ENCODE peak calls at places on chromosomes 3 and 15, in six cellular contexts. W, O, J, Q, S and M are unnamed samples.

GRCh38 chr15:73049564-73050215 is 2.6 kb upstream of the NEO1 start:
- DNase-seq in W (no peak), O (no peak), J (no peak), Q (no peak), S (no peak), M (no peak)

GRCh38 chr3:149120051-149120972 is 9.1 kb upstream of the HPS3 start:
- DNase-seq in W (peak; percentile 83), O (peak; percentile 76), J (peak; percentile 63), Q (peak; percentile 52), S (peak; percentile 62), M (no peak)

GRCh38 chr3:188947983-188948657 is 223.7 kb upstream of the TPRG1 start:
- DNase-seq in W (peak; percentile 89), O (no peak), J (peak; percentile 84), Q (no peak), S (no peak), M (no peak)

GRCh38 chr3:66572090-66572632 is 71.3 kb upstream of the LRIG1 start:
- DNase-seq in W (peak; percentile 27), O (no peak), J (no peak), Q (no peak), S (no peak), M (no peak)

GRCh38 chr3:114363554-114364202 is 69.8 kb downstream of the TIGIT start:
- DNase-seq in W (no peak), O (no peak), J (no peak), Q (no peak), S (no peak), M (no peak)

GRCh38 chr3:172087827-172088580 is 48.6 kb downstream of the FNDC3B start:
- DNase-seq in W (no peak), O (no peak), J (no peak), Q (peak; percentile 41), S (no peak), M (no peak)

GRCh38 chr3:58752168-58752567 is 85.6 kb upstream of the FAM3D start:
- DNase-seq in W (no peak), O (no peak), J (no peak), Q (no peak), S (no peak), M (no peak)

GRCh38 chr15:38894260-38894948 is 329.8 kb upstream of the RASGRP1 start:
- DNase-seq in W (no peak), O (no peak), J (no peak), Q (no peak), S (no peak), M (no peak)

GRCh38 chr3:171704002-171704401 is 106.3 kb downstream of the PLD1 start:
- DNase-seq in W (peak; percentile 74), O (no peak), J (peak; percentile 28), Q (peak; percentile 28), S (peak; percentile 9), M (peak; percentile 2)

GRCh38 chr3:196378442-196378841 is 40.3 kb upstream of the TM4SF19 start:
- DNase-seq in W (no peak), O (no peak), J (no peak), Q (peak; percentile 60), S (no peak), M (no peak)

GRCh38 chr3:158668506-158668905 is 3.9 kb downstream of the LXN start:
- DNase-seq in W (no peak), O (no peak), J (no peak), Q (no peak), S (no peak), M (no peak)

GRCh38 chr3:16137977-16138376 is 36.5 kb upstream of the GALNT15 start:
- DNase-seq in W (no peak), O (no peak), J (no peak), Q (no peak), S (no peak), M (no peak)

GRCh38 chr3:106745344-106746168 is 631.7 kb upstream of the CCDC54 start:
- DNase-seq in W (no peak), O (no peak), J (no peak), Q (no peak), S (no peak), M (no peak)

GRCh38 chr3:13879946-13880810 is at the start of gene WNT7A:
- DNase-seq in W (peak; percentile 69), O (no peak), J (no peak), Q (peak; percentile 62), S (no peak), M (no peak)

GRCh38 chr15:64070965-64071851 is 22.4 kb downstream of the CIAO2A start:
- DNase-seq in W (no peak), O (peak; percentile 76), J (no peak), Q (peak; percentile 32), S (peak; percentile 74), M (no peak)

GRCh38 chr15:65762399-65762798 is 29.7 kb downstream of the DENND4A start:
- DNase-seq in W (no peak), O (no peak), J (no peak), Q (no peak), S (no peak), M (no peak)

GRCh38 chr3:8556470-8556869 is 54.8 kb downstream of the LMCD1 start:
- DNase-seq in W (no peak), O (no peak), J (no peak), Q (no peak), S (no peak), M (no peak)

GRCh38 chr3:8553405-8553804 is 51.8 kb downstream of the LMCD1 start:
- DNase-seq in W (no peak), O (no peak), J (no peak), Q (no peak), S (no peak), M (no peak)

GRCh38 chr3:8557298-8557697 is 55.7 kb downstream of the LMCD1 start:
- DNase-seq in W (no peak), O (no peak), J (no peak), Q (no peak), S (no peak), M (no peak)

GRCh38 chr3:8554725-8555621 is 53.4 kb downstream of the LMCD1 start:
- DNase-seq in W (peak; percentile 38), O (no peak), J (no peak), Q (no peak), S (no peak), M (no peak)

DNA sequence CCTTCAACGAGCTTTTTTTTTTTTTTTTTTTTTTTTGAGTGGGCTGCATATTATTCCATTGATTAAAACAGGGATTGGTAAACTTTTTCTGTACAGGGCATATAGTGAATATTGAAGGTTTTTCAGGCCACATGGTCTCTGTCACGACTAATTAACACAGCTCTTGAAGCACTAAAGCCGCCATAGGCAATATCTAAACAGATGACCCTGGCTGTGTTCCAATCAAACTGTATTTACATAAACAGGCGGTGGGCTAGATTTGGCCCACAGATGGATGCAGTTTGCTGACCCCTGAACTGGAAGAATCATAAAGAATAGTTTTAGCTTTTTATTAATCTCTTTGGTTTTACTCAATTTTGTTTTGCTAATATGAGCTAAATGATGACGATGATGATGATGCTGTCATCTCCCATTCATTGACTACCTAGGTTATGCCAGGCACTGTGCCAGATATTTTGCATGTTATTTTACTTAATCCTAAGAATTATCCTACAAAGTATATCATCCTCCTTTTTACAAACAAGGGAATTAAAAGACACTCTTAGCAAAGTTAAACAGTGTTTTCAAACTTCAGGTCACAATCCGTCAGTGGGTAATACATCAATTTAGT is 54.2 kb downstream of the LMCD1 start:
- DNase-seq in W (no peak), O (no peak), J (no peak), Q (no peak), S (no peak), M (no peak)
- TF ChIP-seq REST in W (no peak), O (no peak), J (no peak), Q (no peak), S (no peak), M (no peak)

GRCh38 chr3:51340989-51341636 is 44.0 kb upstream of the MANF start:
- DNase-seq in W (no peak), O (no peak), J (peak; percentile 29), Q (no peak), S (peak; percentile 14), M (no peak)
- TF ChIP-seq POLR2AphosphoS5 in W (no peak), O (no peak), J (no peak), Q (no peak), S (no peak), M (no peak)

GRCh38 chr15:84934942-84935729 is 46.5 kb upstream of the PDE8A start:
- DNase-seq in W (peak; percentile 49), O (no peak), J (no peak), Q (no peak), S (peak; percentile 31), M (no peak)
- H3K27ac ChIP-seq in W (no peak overlapping the region), O (no peak overlapping the region), J (no peak overlapping the region), Q (peak overlapping the region; percentile 80), S (no peak overlapping the region), M (no peak overlapping the region)

GRCh38 chr3:160038862-160039562 is 50.4 kb downstream of the IL12A start:
- DNase-seq in W (peak; percentile 55), O (no peak), J (no peak), Q (no peak), S (no peak), M (peak; percentile 43)
- TF ChIP-seq REST in W (no peak), O (no peak), J (no peak), Q (no peak), S (no peak), M (no peak)

GRCh38 chr3:157442729-157443128 is 6.1 kb downstream of the PTX3 start:
- DNase-seq in W (no peak), O (no peak), J (no peak), Q (peak; percentile 44), S (no peak), M (no peak)

GRCh38 chr3:157438371-157438735 is 1.7 kb downstream of the PTX3 start:
- DNase-seq in W (peak; percentile 33), O (no peak), J (no peak), Q (no peak), S (no peak), M (no peak)

GRCh38 chr3:157441102-157441622 is 4.5 kb downstream of the PTX3 start:
- DNase-seq in W (no peak), O (no peak), J (no peak), Q (no peak), S (no peak), M (no peak)

GRCh38 chr3:157436583-157437300 is at the start of gene PTX3:
- DNase-seq in W (peak; percentile 54), O (no peak), J (no peak), Q (no peak), S (no peak), M (peak; percentile 84)
- TF ChIP-seq POLR2AphosphoS5 in W (no peak), O (no peak), J (no peak), Q (no peak), S (no peak), M (peak; percentile 78)